ENCODE peak calls at places on chromosome 9, in seven cellular contexts. F, C, B, U, O, S and W are unnamed samples.

GRCh38 chr9:115127191-115127817 is 9.3 kb upstream of the TNC start:
- DNase-seq in O (peak), B (peak), C (no peak), F (no peak), U (no peak), S (no peak), W (no peak)

GRCh38 chr9:32881948-32882347 is 98.6 kb downstream of the TMEM215 start:
- DNase-seq in O (no peak), F (no peak), U (no peak), B (no peak), S (no peak), C (no peak), W (no peak)

GRCh38 chr9:107740088-107740980 is 250.8 kb upstream of the KLF4 start:
- DNase-seq in O (no peak), U (no peak), S (no peak), F (no peak), C (no peak), B (peak), W (no peak)

GRCh38 chr9:107375651-107376369 is 92.7 kb downstream of the RAD23B start:
- DNase-seq in B (no peak), S (no peak), U (no peak), O (no peak), F (no peak), C (no peak), W (no peak)

GRCh38 chr9:5441043-5441442 is 3.3 kb upstream of the PLGRKT start:
- DNase-seq in B (no peak), S (no peak), O (no peak), C (no peak), U (no peak), F (peak), W (peak)

GRCh38 chr9:122203995-122204394 is 24.8 kb downstream of the LHX6 start:
- DNase-seq in O (no peak), C (no peak), F (no peak), S (no peak), B (no peak), U (no peak), W (no peak)

GRCh38 chr9:12640021-12640587 is 53.1 kb upstream of the TYRP1 start:
- DNase-seq in U (no peak), O (peak), F (peak), C (no peak), S (no peak), B (peak), W (peak)

GRCh38 chr9:87674565-87675299 is 51.2 kb upstream of the CTSL start:
- DNase-seq in F (no peak), S (no peak), U (no peak), O (no peak), B (no peak), C (no peak), W (no peak)

GRCh38 chr9:131872006-131872405 is 132.1 kb upstream of the RAPGEF1 start:
- DNase-seq in C (no peak), S (no peak), O (no peak), U (no peak), F (no peak), B (no peak), W (no peak)

GRCh38 chr9:109968702-109969450 is 188.9 kb downstream of the PALM2AKAP2 start:
- DNase-seq in F (no peak), B (peak), C (no peak), S (peak), U (no peak), O (peak), W (peak)

GRCh38 chr9:136576269-136576626 is 30.4 kb upstream of the NOTCH1 start:
- DNase-seq in C (no peak), S (peak), U (no peak), O (peak), B (peak), F (no peak), W (no peak)

GRCh38 chr9:84397151-84397728 is 56.7 kb upstream of the SLC28A3 start:
- DNase-seq in F (peak), C (peak), B (peak), O (peak), S (peak), U (peak), W (peak)

GRCh38 chr9:114291064-114291474 is 31.8 kb upstream of the ORM1 start:
- DNase-seq in F (peak), U (peak), O (peak), S (peak), C (peak), B (peak), W (peak)

GRCh38 chr9:96014078-96014477 is 138.6 kb downstream of the ERCC6L2 start:
- DNase-seq in B (no peak), U (no peak), O (no peak), C (no peak), S (no peak), F (no peak), W (no peak)

GRCh38 chr9:92350129-92350739 is 24.5 kb downstream of the CENPP start:
- DNase-seq in O (no peak), C (no peak), S (no peak), B (peak), F (peak), U (no peak), W (no peak)

GRCh38 chr9:114163517-114163924 is 8.2 kb downstream of the COL27A1 start:
- DNase-seq in O (peak), U (no peak), B (peak), S (no peak), F (peak), C (no peak), W (no peak)

GRCh38 chr9:110115341-110115820 is 92.6 kb downstream of the C9orf152 start:
- DNase-seq in F (peak), S (no peak), C (no peak), O (no peak), B (peak), U (no peak), W (no peak)